ENCODE peak calls at places on chromosome 1, in four cellular contexts. E is H1, H is HCT116, X is HepG2. U is an unnamed sample.

GRCh38 chr1:210369425-210369824 is 40.7 kb downstream of the HHAT start:
- DNase-seq in E (no peak), H (no peak), X (no peak), U (no peak)

GRCh38 chr1:160952129-160952510 is 2.5 kb downstream of the ITLN2 start:
- DNase-seq in E (no peak), H (no peak), X (no peak), U (no peak)

GRCh38 chr1:5747428-5748285 is 244.6 kb downstream of the NPHP4 start:
- DNase-seq in E (peak; percentile 41), H (no peak), X (no peak), U (no peak)

GRCh38 chr1:1298861-1299685 is 8.7 kb downstream of the ACAP3 start:
- DNase-seq in E (peak; percentile 87), H (no peak), X (no peak), U (peak; percentile 54)

GRCh38 chr1:228986093-228986904 is 251.0 kb downstream of the RHOU start:
- DNase-seq in E (no peak), H (no peak), X (no peak), U (no peak)

GRCh38 chr1:216826629-216827028 is 103.4 kb upstream of the ESRRG start:
- DNase-seq in E (no peak), H (no peak), X (no peak), U (no peak)

GRCh38 chr1:53505891-53506290 is 46.7 kb downstream of the DMRTB1 start:
- DNase-seq in E (no peak), H (no peak), X (no peak), U (no peak)

GRCh38 chr1:74455390-74455789 is 57.0 kb downstream of the LRRC53 start:
- DNase-seq in E (no peak), H (no peak), X (no peak), U (no peak)

GRCh38 chr1:27891196-27891889 is 19.0 kb downstream of the THEMIS2 start:
- DNase-seq in E (no peak), H (no peak), X (no peak), U (no peak)

GRCh38 chr1:41351262-41352151 is 9.7 kb upstream of the FOXO6 start:
- DNase-seq in E (peak; percentile 22), H (no peak), X (no peak), U (no peak)
- TF ChIP-seq FOSL1 in E (no peak), H (no peak), X (no peak), U (no peak)

DNA sequence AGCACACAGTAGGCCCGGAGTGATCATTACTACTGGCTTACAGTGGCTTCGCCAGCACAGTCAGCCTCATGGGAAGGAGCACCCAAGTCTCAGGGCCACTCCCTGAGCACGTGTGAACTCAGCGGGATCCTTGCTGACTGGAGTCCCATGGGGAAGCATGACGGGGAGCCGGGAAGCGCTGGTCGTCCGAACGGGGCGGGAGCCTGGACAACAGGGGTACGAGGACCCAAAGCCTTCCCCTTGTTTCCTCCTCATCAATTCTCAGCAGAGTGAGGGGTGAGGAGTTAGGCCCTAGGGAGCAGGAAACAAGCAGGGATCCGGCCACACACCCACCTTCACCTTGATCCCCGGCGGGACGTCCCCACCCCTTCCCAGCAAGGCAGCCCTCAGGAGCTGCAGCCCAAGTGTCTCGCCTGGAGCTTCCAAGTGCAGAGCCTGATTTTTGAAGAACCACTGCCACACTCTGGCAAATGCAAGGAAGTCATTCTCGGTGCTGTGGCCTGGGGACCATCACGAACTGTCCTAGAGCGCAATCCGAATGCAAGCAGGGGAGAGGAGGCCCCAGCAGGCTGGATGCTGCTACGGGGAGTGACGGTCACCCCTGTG is 35.5 kb downstream of the TOMM20 start:
- DNase-seq in E (peak; percentile 75), H (no peak), X (peak; percentile 50), U (no peak)
- TF ChIP-seq FOSL1 in E (no peak), H (no peak), X (no peak), U (no peak)

DNA sequence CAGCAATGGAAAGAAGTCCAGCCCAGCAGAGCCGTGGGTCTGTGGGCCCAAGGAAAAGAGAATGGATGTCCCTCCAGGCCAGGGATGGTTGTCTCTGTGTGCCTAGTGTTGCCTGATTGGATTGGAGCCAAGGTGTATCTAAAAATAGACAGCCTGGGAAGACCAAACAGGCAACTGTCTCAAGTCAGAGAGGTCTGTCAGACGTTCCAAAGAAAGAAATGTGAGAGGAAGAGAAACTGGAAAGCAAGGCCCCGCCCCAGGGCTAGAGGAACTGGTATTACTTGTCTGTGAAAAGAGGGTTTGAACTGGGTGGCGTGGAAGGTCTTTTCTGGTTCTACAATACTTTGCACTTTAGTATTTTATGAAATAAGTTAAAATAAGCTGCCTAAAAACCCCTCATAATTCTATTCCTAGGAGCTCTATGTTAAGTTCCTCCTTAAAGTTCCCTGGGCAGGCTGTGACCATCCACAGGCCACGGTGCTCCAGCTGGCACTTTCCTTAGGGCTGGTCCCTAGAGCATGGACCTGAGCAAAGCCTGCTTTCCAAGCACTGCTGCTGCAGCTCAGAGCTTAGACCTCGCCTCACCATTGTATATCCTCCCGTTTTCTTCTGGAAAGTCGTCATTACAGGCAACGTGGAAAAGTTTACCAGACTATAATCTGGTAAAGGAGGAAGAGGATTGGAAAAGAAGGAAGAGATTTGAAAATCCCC is 151.6 kb downstream of the DISC1 start:
- DNase-seq in E (no peak), H (peak; percentile 12), X (no peak), U (no peak)
- TF ChIP-seq FOSL1 in E (no peak), H (no peak), X (no peak), U (no peak)

GRCh38 chr1:242827538-242827937 is 303.0 kb upstream of the PLD5 start:
- DNase-seq in E (no peak), H (no peak), X (no peak), U (no peak)
- TF ChIP-seq FOSL1 in E (no peak), H (no peak), X (no peak), U (peak; percentile 33)

GRCh38 chr1:39910263-39910662 is 8.5 kb upstream of the MYCL start:
- DNase-seq in E (no peak), H (no peak), X (no peak), U (no peak)
- TF ChIP-seq FOSL1 in E (no peak), H (no peak), X (no peak), U (no peak)